ENCODE peak calls at places on chromosomes 3 and 15, in nine cellular contexts. G is adrenal gland; W is NCI-H1092 treated with DMSO at 0.1 percent for 48 hours; N is neuronal stem cell; L is stimulated activated CD8-positive, alpha-beta memory T cell treated with anti-CD3 and anti-CD28 coated beads, Interleukin-15, amount 100 ng/mL, for 24 hours; H is spleen; O is RPMI8226; Z is activated T-cell treated with anti-CD3 and anti-CD28 coated beads, Interleukin-2, amount 50 U/mL, for 1 hour; D is ACHN. F is an unnamed sample.

GRCh38 chr3:183650554-183650953 is 15.1 kb downstream of the KLHL24 start:
- DNase-seq in O (no peak), D (no peak), W (no peak), Z (no peak), G (no peak), L (no peak), N (no peak), H (no peak), F (no peak)

GRCh38 chr3:148079370-148079769 is 618.3 kb upstream of the AGTR1 start:
- DNase-seq in G (peak; percentile 48), D (no peak), Z (no peak), N (no peak), W (no peak), H (no peak), O (no peak), L (no peak), F (no peak)

GRCh38 chr3:194275231-194275671 is 75.9 kb downstream of the CPN2 start:
- DNase-seq in O (no peak), G (peak; percentile 78), D (no peak), H (no peak), W (no peak), N (no peak), L (no peak), Z (no peak), F (peak; percentile 59)

GRCh38 chr3:107775958-107776357 is 253.2 kb downstream of the BBX start:
- DNase-seq in W (peak; percentile 59), O (no peak), Z (no peak), D (no peak), L (no peak), G (no peak), N (no peak), H (no peak), F (no peak)

GRCh38 chr3:16837602-16838001 is 47.2 kb upstream of the PLCL2 start:
- DNase-seq in Z (no peak), G (peak; percentile 79), D (no peak), W (no peak), O (peak; percentile 76), H (no peak), N (no peak), L (no peak), F (no peak)

GRCh38 chr15:33114484-33114767 is 80.1 kb downstream of the FMN1 start:
- DNase-seq in N (no peak), H (no peak), O (no peak), D (no peak), W (no peak), G (no peak), L (no peak), Z (no peak), F (no peak)

GRCh38 chr3:194364652-194365434 is 4.7 kb downstream of the LRRC15 start:
- DNase-seq in N (no peak), W (peak; percentile 83), H (no peak), O (peak; percentile 73), D (no peak), L (no peak), Z (no peak), G (peak; percentile 62), F (no peak)

GRCh38 chr3:154125378-154126030 is 4.3 kb downstream of the ARHGEF26 start:
- DNase-seq in O (no peak), Z (no peak), L (no peak), D (no peak), H (no peak), W (no peak), N (no peak), G (no peak), F (no peak)

GRCh38 chr3:20104167-20104661 is 64.0 kb downstream of the KAT2B start:
- DNase-seq in O (peak; percentile 9), L (peak; percentile 9), H (no peak), N (no peak), W (no peak), Z (peak; percentile 32), G (no peak), D (no peak), F (no peak)

GRCh38 chr15:83283813-83284562 is 476 bp downstream of the BNC1 start:
- DNase-seq in Z (no peak), D (peak; percentile 37), H (no peak), O (no peak), W (no peak), G (no peak), N (no peak), L (no peak), F (no peak)

GRCh38 chr3:10074666-10075065 is 33.4 kb downstream of the FANCD2OS start:
- DNase-seq in D (no peak), W (no peak), G (no peak), L (no peak), H (no peak), Z (no peak), N (no peak), O (no peak), F (no peak)

GRCh38 chr15:65980824-65981456 is 111.6 kb downstream of the RAB11A start:
- DNase-seq in W (no peak), Z (peak; percentile 30), N (peak; percentile 51), G (peak; percentile 87), H (no peak), O (peak; percentile 66), D (peak; percentile 73), L (no peak), F (no peak)

GRCh38 chr3:170233532-170233931 is 11.3 kb downstream of the PRKCI start:
- DNase-seq in Z (no peak), W (no peak), H (no peak), G (no peak), D (no peak), N (no peak), O (no peak), L (no peak), F (no peak)

GRCh38 chr3:140521751-140522445 is 156.0 kb upstream of the TRIM42 start:
- DNase-seq in W (no peak), G (no peak), L (no peak), D (no peak), Z (no peak), N (no peak), H (no peak), O (no peak), F (no peak)

GRCh38 chr3:38583688-38584087 is 65.8 kb downstream of the SCN5A start:
- DNase-seq in D (no peak), W (no peak), N (no peak), L (no peak), Z (no peak), O (no peak), G (peak; percentile 28), H (peak; percentile 23), F (no peak)

GRCh38 chr3:183895296-183895695 is 10.6 kb upstream of the PARL start:
- DNase-seq in G (peak; percentile 65), Z (no peak), W (peak; percentile 39), H (no peak), N (peak; percentile 37), L (no peak), O (peak; percentile 70), D (peak; percentile 57), F (no peak)

GRCh38 chr15:70533931-70534742 is 229.2 kb downstream of the UACA start:
- DNase-seq in D (no peak), H (no peak), G (peak; percentile 40), W (no peak), L (no peak), Z (no peak), N (no peak), O (no peak), F (no peak)

GRCh38 chr3:50610181-50610971 is 1.2 kb downstream of the CISH start:
- DNase-seq in W (no peak), D (no peak), L (no peak), N (no peak), H (no peak), G (no peak), Z (peak; percentile 48), O (peak; percentile 50), F (no peak)

GRCh38 chr3:78917541-78917940 is 850.3 kb downstream of the ROBO1 start:
- DNase-seq in D (no peak), O (no peak), L (no peak), H (no peak), N (no peak), W (no peak), G (no peak), Z (no peak), F (no peak)

GRCh38 chr15:59166156-59166555 is 40.5 kb upstream of the LDHAL6B start:
- DNase-seq in G (no peak), L (no peak), Z (no peak), W (no peak), O (no peak), D (no peak), N (no peak), H (no peak), F (no peak)

GRCh38 chr3:128969993-128970740 is 23.7 kb downstream of the CFAP92 start:
- DNase-seq in D (peak; percentile 36), O (peak; percentile 68), L (no peak), H (peak; percentile 85), G (peak; percentile 57), Z (peak; percentile 67), W (peak; percentile 58), N (peak; percentile 58), F (no peak)

GRCh38 chr3:170982733-170983132 is 43.8 kb downstream of the SLC2A2 start:
- DNase-seq in W (no peak), L (no peak), H (no peak), O (no peak), D (no peak), G (no peak), Z (no peak), N (no peak), F (no peak)

GRCh38 chr3:56915969-56916586 is 114.3 kb upstream of the ARHGEF3 start:
- DNase-seq in D (no peak), O (peak; percentile 90), N (no peak), G (peak; percentile 68), H (peak; percentile 88), L (peak; percentile 16), Z (peak; percentile 70), W (peak; percentile 80), F (peak; percentile 67)

GRCh38 chr3:107977571-107977970 is 113.3 kb downstream of the CD47 start:
- DNase-seq in W (no peak), N (no peak), D (no peak), G (no peak), H (no peak), O (no peak), L (no peak), Z (no peak), F (no peak)

GRCh38 chr3:39707314-39707909 is 102.0 kb upstream of the MYRIP start:
- DNase-seq in W (peak; percentile 25), H (no peak), D (peak; percentile 38), L (no peak), G (no peak), O (peak; percentile 35), Z (no peak), N (peak; percentile 24), F (no peak)

GRCh38 chr3:174253221-174253620 is 605.9 kb upstream of the NAALADL2 start:
- DNase-seq in Z (no peak), D (no peak), L (no peak), O (no peak), H (no peak), N (no peak), W (no peak), G (no peak), F (no peak)

GRCh38 chr3:36475593-36475992 is 95.3 kb downstream of the STAC start:
- DNase-seq in O (no peak), H (no peak), W (no peak), D (no peak), Z (no peak), L (no peak), G (no peak), N (no peak), F (no peak)

GRCh38 chr15:74460903-74461846 is at the start of gene UBL7:
- DNase-seq in N (peak; percentile 96), O (peak; percentile 100), H (peak; percentile 99), L (peak; percentile 89), G (peak; percentile 99), Z (peak; percentile 95), D (peak; percentile 96), W (peak; percentile 83), F (peak; percentile 98)

GRCh38 chr15:76158815-76159214 is 99.0 kb downstream of the TMEM266 start:
- DNase-seq in O (no peak), L (no peak), H (no peak), N (no peak), D (no peak), G (no peak), W (no peak), Z (no peak), F (peak; percentile 63)

GRCh38 chr3:191566469-191566868 is 105.5 kb downstream of the PYDC2 start:
- DNase-seq in Z (no peak), W (no peak), L (no peak), D (no peak), N (no peak), H (no peak), G (no peak), O (no peak), F (no peak)

GRCh38 chr3:139427283-139428060 is 38.0 kb upstream of the COPB2 start:
- DNase-seq in G (no peak), Z (no peak), O (peak; percentile 68), N (peak; percentile 62), D (peak; percentile 69), H (no peak), W (peak; percentile 91), L (no peak), F (no peak)

F was measured in suprapubic skin.